ENCODE peak calls at places on chromosomes 13 and 19, in ten cellular contexts. One of them, this sample, is unnamed.

GRCh38 chr13:93355094-93355493 is 128.5 kb downstream of the GPC6 start:
- DNase-seq in neural crest cell: no peak
- DNase-seq in foreskin fibroblast: no peak
- DNase-seq in epithelial cell of esophagus: no peak
- DNase-seq in uterus: no peak
- DNase-seq in RWPE1: no peak
- DNase-seq in nephron progenitor cell: no peak
- DNase-seq in tibial artery: no peak
- DNase-seq in fibroblast of mammary gland: no peak
- DNase-seq in CD4-positive, alpha-beta T cell: no peak
- DNase-seq in this sample: no peak

GRCh38 chr13:23678768-23679167 is 108.6 kb downstream of the TNFRSF19 start:
- DNase-seq in neural crest cell: no peak
- DNase-seq in foreskin fibroblast: no peak
- DNase-seq in epithelial cell of esophagus: peak
- DNase-seq in uterus: no peak
- DNase-seq in RWPE1: no peak
- DNase-seq in nephron progenitor cell: no peak
- DNase-seq in tibial artery: no peak
- DNase-seq in fibroblast of mammary gland: no peak
- DNase-seq in CD4-positive, alpha-beta T cell: no peak
- DNase-seq in this sample: no peak

GRCh38 chr13:24218977-24219376 is 58.5 kb downstream of the SPATA13 start:
- DNase-seq in neural crest cell: no peak
- DNase-seq in foreskin fibroblast: no peak
- DNase-seq in epithelial cell of esophagus: no peak
- DNase-seq in uterus: no peak
- DNase-seq in RWPE1: no peak
- DNase-seq in nephron progenitor cell: no peak
- DNase-seq in tibial artery: no peak
- DNase-seq in fibroblast of mammary gland: no peak
- DNase-seq in CD4-positive, alpha-beta T cell: no peak
- DNase-seq in this sample: no peak

GRCh38 chr13:67635754-67636153 is 405.6 kb upstream of the PCDH9 start:
- DNase-seq in neural crest cell: no peak
- DNase-seq in foreskin fibroblast: no peak
- DNase-seq in epithelial cell of esophagus: no peak
- DNase-seq in uterus: no peak
- DNase-seq in RWPE1: no peak
- DNase-seq in nephron progenitor cell: no peak
- DNase-seq in tibial artery: no peak
- DNase-seq in fibroblast of mammary gland: peak
- DNase-seq in CD4-positive, alpha-beta T cell: no peak
- DNase-seq in this sample: peak

GRCh38 chr19:6718741-6719539 is 1.5 kb downstream of the C3 start:
- DNase-seq in neural crest cell: no peak
- DNase-seq in foreskin fibroblast: no peak
- DNase-seq in epithelial cell of esophagus: no peak
- DNase-seq in uterus: no peak
- DNase-seq in RWPE1: peak
- DNase-seq in nephron progenitor cell: peak
- DNase-seq in tibial artery: no peak
- DNase-seq in fibroblast of mammary gland: peak
- DNase-seq in CD4-positive, alpha-beta T cell: no peak
- DNase-seq in this sample: peak

GRCh38 chr19:5838437-5839311 is 828 bp downstream of the FUT6 start:
- DNase-seq in neural crest cell: no peak
- DNase-seq in foreskin fibroblast: no peak
- DNase-seq in epithelial cell of esophagus: no peak
- DNase-seq in uterus: no peak
- DNase-seq in RWPE1: no peak
- DNase-seq in nephron progenitor cell: no peak
- DNase-seq in tibial artery: no peak
- DNase-seq in fibroblast of mammary gland: no peak
- DNase-seq in CD4-positive, alpha-beta T cell: no peak
- DNase-seq in this sample: no peak

GRCh38 chr13:79401259-79402071 is 4.6 kb downstream of the RBM26 start:
- DNase-seq in neural crest cell: no peak
- DNase-seq in foreskin fibroblast: no peak
- DNase-seq in epithelial cell of esophagus: no peak
- DNase-seq in uterus: no peak
- DNase-seq in RWPE1: no peak
- DNase-seq in nephron progenitor cell: no peak
- DNase-seq in tibial artery: no peak
- DNase-seq in fibroblast of mammary gland: no peak
- DNase-seq in CD4-positive, alpha-beta T cell: no peak
- DNase-seq in this sample: no peak

GRCh38 chr13:73000027-73000674 is 58.7 kb upstream of the KLF5 start:
- DNase-seq in neural crest cell: no peak
- DNase-seq in foreskin fibroblast: no peak
- DNase-seq in epithelial cell of esophagus: peak
- DNase-seq in uterus: no peak
- DNase-seq in RWPE1: no peak
- DNase-seq in nephron progenitor cell: no peak
- DNase-seq in tibial artery: no peak
- DNase-seq in fibroblast of mammary gland: peak
- DNase-seq in CD4-positive, alpha-beta T cell: no peak
- DNase-seq in this sample: no peak

GRCh38 chr19:41793414-41793727 is 3.0 kb upstream of the CEACAM3 start:
- DNase-seq in neural crest cell: no peak
- DNase-seq in foreskin fibroblast: no peak
- DNase-seq in epithelial cell of esophagus: no peak
- DNase-seq in uterus: no peak
- DNase-seq in RWPE1: no peak
- DNase-seq in nephron progenitor cell: no peak
- DNase-seq in tibial artery: no peak
- DNase-seq in fibroblast of mammary gland: no peak
- DNase-seq in CD4-positive, alpha-beta T cell: no peak
- DNase-seq in this sample: no peak
- TF ChIP-seq CTCF in neural crest cell: peak
- TF ChIP-seq CTCF in foreskin fibroblast: no peak
- TF ChIP-seq CTCF in epithelial cell of esophagus: no peak
- TF ChIP-seq CTCF in uterus: no peak
- TF ChIP-seq CTCF in RWPE1: peak
- TF ChIP-seq CTCF in nephron progenitor cell: no peak
- TF ChIP-seq CTCF in tibial artery: no peak
- TF ChIP-seq CTCF in fibroblast of mammary gland: no peak
- TF ChIP-seq CTCF in CD4-positive, alpha-beta T cell: no peak
- TF ChIP-seq CTCF in this sample: no peak

DNA sequence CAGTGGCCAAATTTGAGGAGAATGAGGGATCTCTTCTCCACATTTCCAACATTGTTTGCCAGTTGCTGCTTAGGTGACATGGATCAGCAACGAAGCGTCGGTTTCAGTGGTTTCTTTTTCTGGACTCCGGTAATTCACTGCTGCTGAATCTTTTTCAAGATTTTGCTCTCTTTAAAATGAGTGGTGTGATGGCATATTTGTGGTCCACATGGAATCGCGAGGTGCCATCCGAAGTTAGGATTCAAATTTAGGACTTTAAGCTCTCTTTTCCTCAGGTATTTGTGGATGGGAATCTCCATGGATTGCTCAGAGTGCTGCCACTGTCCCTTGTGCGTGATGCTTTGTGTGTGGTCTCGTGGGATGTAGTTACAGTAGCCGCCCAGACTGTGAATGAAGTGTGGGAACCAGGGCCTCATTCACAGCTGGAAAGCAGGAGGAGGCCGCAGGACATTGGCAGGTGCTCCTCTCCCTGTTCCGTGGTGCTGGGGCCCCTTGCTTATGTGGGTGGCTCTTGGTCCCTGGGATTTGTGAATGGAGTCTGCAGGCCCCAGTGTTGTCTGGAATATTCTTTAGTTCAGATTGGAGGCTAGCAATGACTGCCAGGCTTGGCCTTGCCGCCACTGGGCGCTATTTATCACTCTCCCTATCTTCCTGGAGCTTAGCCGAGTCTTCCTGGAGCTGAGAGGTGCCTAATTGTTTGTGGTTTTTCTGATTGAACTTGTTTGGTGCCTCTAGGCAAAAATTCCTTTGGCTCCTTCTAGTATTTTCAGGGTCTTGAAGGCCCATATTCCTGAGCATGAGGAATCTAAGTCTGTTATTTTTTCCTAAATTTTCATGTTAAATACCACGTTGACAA is 1.5 kb downstream of the ILF3 start:
- DNase-seq in neural crest cell: no peak
- DNase-seq in foreskin fibroblast: no peak
- DNase-seq in epithelial cell of esophagus: peak
- DNase-seq in uterus: no peak
- DNase-seq in RWPE1: no peak
- DNase-seq in nephron progenitor cell: peak
- DNase-seq in tibial artery: no peak
- DNase-seq in fibroblast of mammary gland: peak
- DNase-seq in CD4-positive, alpha-beta T cell: no peak
- DNase-seq in this sample: peak
- TF ChIP-seq CTCF in neural crest cell: no peak
- TF ChIP-seq CTCF in foreskin fibroblast: peak
- TF ChIP-seq CTCF in epithelial cell of esophagus: peak
- TF ChIP-seq CTCF in uterus: no peak
- TF ChIP-seq CTCF in RWPE1: no peak
- TF ChIP-seq CTCF in nephron progenitor cell: no peak
- TF ChIP-seq CTCF in tibial artery: no peak
- TF ChIP-seq CTCF in fibroblast of mammary gland: no peak
- TF ChIP-seq CTCF in CD4-positive, alpha-beta T cell: no peak
- TF ChIP-seq CTCF in this sample: no peak

DNA sequence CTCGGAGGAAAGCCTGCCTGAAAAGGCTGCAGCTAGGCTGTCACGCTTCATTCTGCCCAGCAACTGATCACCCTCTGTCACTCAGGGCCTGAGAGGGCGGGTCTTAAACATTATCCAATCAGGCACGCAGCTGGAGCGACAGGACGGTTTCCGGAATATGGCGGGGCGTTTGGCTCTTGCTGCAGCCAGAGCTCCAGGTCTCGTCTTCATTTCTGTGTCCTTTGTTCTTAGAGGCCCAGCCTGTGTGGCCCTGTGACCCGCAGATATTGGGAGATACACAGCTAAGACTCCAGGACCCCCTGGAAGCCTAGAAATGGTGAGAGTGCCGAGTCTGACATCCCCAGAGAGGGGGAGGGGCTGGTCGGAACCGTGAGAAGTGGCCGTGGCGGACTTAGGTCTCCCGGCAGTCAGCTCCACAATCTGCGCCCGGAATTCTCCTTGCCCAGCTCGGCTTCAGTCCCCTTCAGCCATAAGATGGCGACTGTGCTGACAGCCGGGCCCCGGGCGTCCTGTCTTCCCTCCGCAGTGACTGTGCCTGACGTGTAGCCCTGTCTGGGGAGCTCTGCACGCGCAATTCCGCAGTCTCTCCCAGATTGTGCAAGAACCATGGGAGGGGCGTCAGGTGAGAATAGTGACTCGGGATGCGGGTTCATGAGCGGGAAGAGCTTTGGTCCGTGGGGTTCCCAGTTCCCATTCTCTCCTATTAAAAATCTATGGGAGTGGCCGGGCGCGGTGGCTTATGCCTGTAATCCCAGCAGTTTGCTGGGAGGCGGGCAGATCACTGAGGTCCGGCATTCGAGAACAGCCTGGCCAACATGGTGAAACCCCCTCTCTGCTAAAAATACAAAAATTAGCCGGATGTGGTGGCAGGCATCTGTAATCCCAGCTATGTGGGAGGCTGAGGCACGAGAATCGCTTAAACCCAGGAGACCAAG is at the start of gene ZNF429:
- DNase-seq in neural crest cell: peak
- DNase-seq in foreskin fibroblast: peak
- DNase-seq in epithelial cell of esophagus: peak
- DNase-seq in uterus: peak
- DNase-seq in RWPE1: peak
- DNase-seq in nephron progenitor cell: peak
- DNase-seq in tibial artery: peak
- DNase-seq in fibroblast of mammary gland: peak
- DNase-seq in CD4-positive, alpha-beta T cell: peak
- DNase-seq in this sample: peak
- TF ChIP-seq CTCF in neural crest cell: no peak
- TF ChIP-seq CTCF in foreskin fibroblast: no peak
- TF ChIP-seq CTCF in epithelial cell of esophagus: no peak
- TF ChIP-seq CTCF in uterus: no peak
- TF ChIP-seq CTCF in RWPE1: no peak
- TF ChIP-seq CTCF in nephron progenitor cell: no peak
- TF ChIP-seq CTCF in tibial artery: no peak
- TF ChIP-seq CTCF in fibroblast of mammary gland: no peak
- TF ChIP-seq CTCF in CD4-positive, alpha-beta T cell: no peak
- TF ChIP-seq CTCF in this sample: no peak

DNA sequence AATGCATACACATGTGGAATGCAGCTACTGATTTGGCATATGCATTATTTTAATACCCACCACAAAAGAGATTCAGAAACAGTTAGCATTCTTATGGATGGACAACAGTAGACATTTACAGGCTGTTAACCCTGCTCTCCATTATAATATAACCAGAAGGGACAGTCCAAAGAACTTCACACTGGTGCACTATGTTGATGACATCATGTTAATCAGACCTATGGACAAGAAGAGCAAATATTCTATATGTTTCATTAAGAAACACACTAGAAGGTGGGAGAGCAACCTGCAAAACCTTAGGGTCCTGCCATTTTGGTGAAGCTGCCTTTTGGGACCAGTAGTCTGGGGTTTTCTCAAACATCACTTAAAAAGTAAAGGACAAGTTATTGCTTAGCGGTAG is 701.3 kb downstream of the UQCRFS1 start:
- DNase-seq in neural crest cell: no peak
- DNase-seq in foreskin fibroblast: no peak
- DNase-seq in epithelial cell of esophagus: no peak
- DNase-seq in uterus: no peak
- DNase-seq in RWPE1: no peak
- DNase-seq in nephron progenitor cell: no peak
- DNase-seq in tibial artery: no peak
- DNase-seq in fibroblast of mammary gland: no peak
- DNase-seq in CD4-positive, alpha-beta T cell: no peak
- DNase-seq in this sample: no peak
- TF ChIP-seq CTCF in neural crest cell: no peak
- TF ChIP-seq CTCF in foreskin fibroblast: no peak
- TF ChIP-seq CTCF in epithelial cell of esophagus: no peak
- TF ChIP-seq CTCF in uterus: no peak
- TF ChIP-seq CTCF in RWPE1: no peak
- TF ChIP-seq CTCF in nephron progenitor cell: no peak
- TF ChIP-seq CTCF in tibial artery: no peak
- TF ChIP-seq CTCF in fibroblast of mammary gland: no peak
- TF ChIP-seq CTCF in CD4-positive, alpha-beta T cell: no peak
- TF ChIP-seq CTCF in this sample: no peak